ENCODE peak calls at places on chromosomes 5 and 9, in nine cellular contexts. One of them, this sample, is unnamed.

GRCh38 chr5:143386725-143387124 is 16.8 kb downstream of the NR3C1 start:
- DNase-seq in uterus: no peak
- DNase-seq in cardiac muscle cell: peak; percentile 65
- DNase-seq in prostate gland: no peak
- DNase-seq in GM23338: no peak
- DNase-seq in ovary: no peak
- DNase-seq in spleen: no peak
- DNase-seq in brain microvascular endothelial cell: peak; percentile 69
- DNase-seq in PC-3: no peak
- DNase-seq in this sample: no peak

GRCh38 chr5:132067451-132067850 is 6.1 kb upstream of the CSF2 start:
- DNase-seq in uterus: no peak
- DNase-seq in cardiac muscle cell: no peak
- DNase-seq in prostate gland: no peak
- DNase-seq in GM23338: no peak
- DNase-seq in ovary: no peak
- DNase-seq in spleen: peak; percentile 55
- DNase-seq in brain microvascular endothelial cell: no peak
- DNase-seq in PC-3: no peak
- DNase-seq in this sample: no peak

GRCh38 chr9:99056186-99056585 is 48.7 kb upstream of the TGFBR1 start:
- DNase-seq in uterus: no peak
- DNase-seq in cardiac muscle cell: no peak
- DNase-seq in prostate gland: no peak
- DNase-seq in GM23338: no peak
- DNase-seq in ovary: no peak
- DNase-seq in spleen: no peak
- DNase-seq in brain microvascular endothelial cell: no peak
- DNase-seq in PC-3: no peak
- DNase-seq in this sample: no peak

GRCh38 chr5:149114403-149115312 is 26.6 kb upstream of the ABLIM3 start:
- DNase-seq in uterus: peak; percentile 39
- DNase-seq in cardiac muscle cell: peak; percentile 87
- DNase-seq in prostate gland: peak; percentile 68
- DNase-seq in GM23338: peak; percentile 89
- DNase-seq in ovary: no peak
- DNase-seq in spleen: no peak
- DNase-seq in brain microvascular endothelial cell: peak; percentile 80
- DNase-seq in PC-3: peak; percentile 99
- DNase-seq in this sample: no peak

GRCh38 chr9:7370378-7370777 is 429.2 kb downstream of the DMAC1 start:
- DNase-seq in uterus: no peak
- DNase-seq in cardiac muscle cell: peak; percentile 30
- DNase-seq in prostate gland: no peak
- DNase-seq in GM23338: no peak
- DNase-seq in ovary: no peak
- DNase-seq in spleen: no peak
- DNase-seq in brain microvascular endothelial cell: no peak
- DNase-seq in PC-3: no peak
- DNase-seq in this sample: no peak

GRCh38 chr9:131395027-131395744 is 1.3 kb downstream of the PRRC2B start:
- DNase-seq in uterus: no peak
- DNase-seq in cardiac muscle cell: no peak
- DNase-seq in prostate gland: peak; percentile 76
- DNase-seq in GM23338: peak; percentile 81
- DNase-seq in ovary: no peak
- DNase-seq in spleen: peak; percentile 93
- DNase-seq in brain microvascular endothelial cell: no peak
- DNase-seq in PC-3: peak; percentile 16
- DNase-seq in this sample: no peak

GRCh38 chr5:98498028-98498427 is 275.4 kb upstream of the RGMB start:
- DNase-seq in uterus: no peak
- DNase-seq in cardiac muscle cell: no peak
- DNase-seq in prostate gland: no peak
- DNase-seq in GM23338: peak; percentile 5
- DNase-seq in ovary: no peak
- DNase-seq in spleen: no peak
- DNase-seq in brain microvascular endothelial cell: no peak
- DNase-seq in PC-3: no peak
- DNase-seq in this sample: no peak

GRCh38 chr5:136332213-136332612 is 33.1 kb downstream of the TRPC7 start:
- DNase-seq in uterus: no peak
- DNase-seq in cardiac muscle cell: no peak
- DNase-seq in prostate gland: no peak
- DNase-seq in GM23338: no peak
- DNase-seq in ovary: no peak
- DNase-seq in spleen: no peak
- DNase-seq in brain microvascular endothelial cell: no peak
- DNase-seq in PC-3: no peak
- DNase-seq in this sample: no peak

GRCh38 chr9:35114921-35115341 is 731 bp downstream of the ATOSB start:
- DNase-seq in uterus: peak; percentile 61
- DNase-seq in cardiac muscle cell: peak; percentile 42
- DNase-seq in prostate gland: no peak
- DNase-seq in GM23338: peak; percentile 40
- DNase-seq in ovary: peak; percentile 35
- DNase-seq in spleen: peak; percentile 91
- DNase-seq in brain microvascular endothelial cell: peak; percentile 28
- DNase-seq in PC-3: peak; percentile 27
- DNase-seq in this sample: peak; percentile 87

DNA sequence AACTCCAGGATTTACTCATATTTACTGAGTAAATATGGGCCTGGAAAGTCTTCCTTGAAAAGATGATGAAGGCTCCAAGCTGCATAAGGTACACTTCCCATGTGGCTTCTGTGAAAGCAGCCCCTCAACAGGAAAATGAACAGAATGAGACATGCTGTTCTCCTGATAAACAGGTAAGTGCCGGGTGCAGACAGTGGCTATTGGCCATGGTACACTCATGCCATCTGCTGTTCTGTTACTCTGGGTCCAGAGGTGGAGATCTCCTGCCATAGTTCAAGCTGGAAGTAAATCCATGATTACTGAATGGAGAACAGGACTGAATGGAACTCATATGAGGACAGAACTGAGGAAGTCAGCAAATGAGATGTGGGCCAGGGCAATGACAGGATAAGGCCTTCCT is 103.6 kb downstream of the SLIT3 start:
- DNase-seq in uterus: no peak
- DNase-seq in cardiac muscle cell: peak; percentile 46
- DNase-seq in prostate gland: peak; percentile 36
- DNase-seq in GM23338: no peak
- DNase-seq in ovary: no peak
- DNase-seq in spleen: no peak
- DNase-seq in brain microvascular endothelial cell: no peak
- DNase-seq in PC-3: peak; percentile 51
- DNase-seq in this sample: no peak
- TF ChIP-seq CTCF in uterus: no peak
- TF ChIP-seq CTCF in cardiac muscle cell: peak; percentile 26
- TF ChIP-seq CTCF in prostate gland: peak; percentile 64
- TF ChIP-seq CTCF in GM23338: no peak
- TF ChIP-seq CTCF in ovary: peak; percentile 7
- TF ChIP-seq CTCF in spleen: no peak
- TF ChIP-seq CTCF in brain microvascular endothelial cell: peak; percentile 23
- TF ChIP-seq CTCF in PC-3: peak; percentile 60
- TF ChIP-seq CTCF in this sample: no peak

GRCh38 chr5:179618923-179619554 is 4.4 kb downstream of the HNRNPH1 start:
- DNase-seq in uterus: no peak
- DNase-seq in cardiac muscle cell: peak; percentile 62
- DNase-seq in prostate gland: no peak
- DNase-seq in GM23338: no peak
- DNase-seq in ovary: no peak
- DNase-seq in spleen: no peak
- DNase-seq in brain microvascular endothelial cell: no peak
- DNase-seq in PC-3: no peak
- DNase-seq in this sample: no peak
- H3K4me3 ChIP-seq in uterus: peak overlapping the region; percentile 15
- H3K4me3 ChIP-seq in cardiac muscle cell: peak overlapping the region; percentile 79
- H3K4me3 ChIP-seq in prostate gland: peak overlapping the region; percentile 99
- H3K4me3 ChIP-seq in GM23338: peak overlapping the region; percentile 93
- H3K4me3 ChIP-seq in ovary: peak overlapping the region; percentile 12
- H3K4me3 ChIP-seq in spleen: peak overlapping the region; percentile 96
- H3K4me3 ChIP-seq in brain microvascular endothelial cell: peak overlapping the region; percentile 99
- H3K4me3 ChIP-seq in PC-3: peak overlapping the region; percentile 73
- H3K4me3 ChIP-seq in this sample: peak overlapping the region; percentile 96

DNA sequence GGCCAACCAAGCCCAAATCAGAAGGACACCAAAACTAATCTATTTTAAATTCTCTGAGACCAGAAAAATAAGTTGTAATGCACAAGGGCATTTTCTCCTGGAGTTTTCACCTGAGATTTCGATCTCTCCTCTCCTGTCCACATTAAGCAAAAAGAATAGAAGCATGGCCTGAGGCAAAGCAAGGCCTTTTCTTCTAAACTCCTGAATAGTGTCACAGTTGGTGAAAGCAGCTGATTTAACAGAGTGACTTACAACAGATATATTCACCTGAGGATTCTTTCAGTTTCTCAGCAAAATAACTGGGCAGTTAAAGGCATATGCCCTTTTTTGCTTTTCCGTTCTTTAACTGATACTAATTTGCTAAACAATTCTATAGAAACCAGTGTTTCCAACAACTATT is 547.7 kb downstream of the EFNA5 start:
- DNase-seq in uterus: no peak
- DNase-seq in cardiac muscle cell: no peak
- DNase-seq in prostate gland: no peak
- DNase-seq in GM23338: no peak
- DNase-seq in ovary: no peak
- DNase-seq in spleen: no peak
- DNase-seq in brain microvascular endothelial cell: no peak
- DNase-seq in PC-3: no peak
- DNase-seq in this sample: no peak
- H3K27ac ChIP-seq in uterus: no peak overlapping the region
- H3K27ac ChIP-seq in cardiac muscle cell: no peak overlapping the region
- H3K27ac ChIP-seq in prostate gland: no peak overlapping the region
- H3K27ac ChIP-seq in GM23338: no peak overlapping the region
- H3K27ac ChIP-seq in ovary: no peak overlapping the region
- H3K27ac ChIP-seq in spleen: no peak overlapping the region
- H3K27ac ChIP-seq in brain microvascular endothelial cell: no peak overlapping the region
- H3K27ac ChIP-seq in PC-3: no peak overlapping the region
- H3K27ac ChIP-seq in this sample: no peak overlapping the region

DNA sequence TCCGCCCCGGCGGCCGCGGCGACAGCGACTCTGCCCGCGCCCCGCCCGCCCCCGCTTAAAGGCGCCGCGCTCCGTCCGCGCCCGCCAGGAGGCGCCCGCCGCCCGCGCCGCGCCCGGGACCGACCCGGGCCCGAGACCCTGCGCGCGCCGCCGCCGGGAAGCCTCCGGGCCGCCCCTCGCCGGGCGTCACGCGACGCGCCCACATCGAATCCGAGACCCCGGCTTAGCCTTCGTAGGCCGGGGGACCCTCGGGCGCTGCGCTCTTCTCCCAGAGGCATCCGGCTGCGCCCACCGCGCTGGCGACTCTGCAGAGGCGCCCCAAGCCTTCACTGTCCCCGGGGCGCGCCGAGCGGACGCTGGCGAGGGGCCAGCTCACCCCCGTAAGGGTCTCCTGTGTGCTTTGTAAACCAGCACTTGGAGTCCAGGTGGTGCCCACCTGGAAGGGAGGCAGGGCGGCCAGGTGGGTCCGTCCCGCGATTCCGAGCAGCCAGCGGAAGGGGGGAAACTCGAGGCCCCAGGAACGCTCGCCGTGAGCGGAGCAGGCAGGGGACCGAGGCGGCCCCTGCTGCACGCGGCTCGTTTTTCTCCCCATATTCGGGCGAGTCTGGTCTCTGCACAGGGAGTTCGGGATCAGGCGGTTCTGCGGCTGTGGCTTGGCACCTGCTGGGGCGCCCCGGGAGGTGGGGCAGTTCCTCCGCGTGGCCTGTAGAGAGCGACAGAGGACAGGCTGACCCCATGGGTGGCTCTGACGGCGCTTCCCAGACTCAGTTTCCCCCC is 432 bp upstream of the ABCA2 start:
- DNase-seq in uterus: no peak
- DNase-seq in cardiac muscle cell: peak; percentile 30
- DNase-seq in prostate gland: peak; percentile 58
- DNase-seq in GM23338: peak; percentile 78
- DNase-seq in ovary: no peak
- DNase-seq in spleen: peak; percentile 94
- DNase-seq in brain microvascular endothelial cell: no peak
- DNase-seq in PC-3: peak; percentile 61
- DNase-seq in this sample: no peak
- TF ChIP-seq CTCF in uterus: peak; percentile 68
- TF ChIP-seq CTCF in cardiac muscle cell: peak; percentile 19
- TF ChIP-seq CTCF in prostate gland: peak; percentile 65
- TF ChIP-seq CTCF in GM23338: peak; percentile 17
- TF ChIP-seq CTCF in ovary: no peak
- TF ChIP-seq CTCF in spleen: peak; percentile 48
- TF ChIP-seq CTCF in brain microvascular endothelial cell: peak; percentile 59
- TF ChIP-seq CTCF in PC-3: no peak
- TF ChIP-seq CTCF in this sample: no peak